ENCODE peak calls at places on chromosomes 4 and X, in five cellular contexts. V, W, K, X and I are unnamed samples. For H3K9me3, the result is how much of the 10 kb centered on the place peaks cover.

GRCh38 chr4:52554606-52555355 is 104.3 kb downstream of the USP46 start:
- DNase-seq in V (no peak), K (no peak), W (no peak), X (no peak), I (no peak)

GRCh38 chr4:29722253-29722652 is 997.9 kb upstream of the PCDH7 start:
- DNase-seq in X (no peak), V (no peak), K (no peak), W (no peak), I (no peak)

GRCh38 chr4:103400405-103400804 is 202.3 kb upstream of the CENPE start:
- DNase-seq in X (no peak), V (no peak), K (no peak), W (no peak), I (no peak)

GRCh38 chrX:40146471-40147398 is 49.0 kb upstream of the BCOR start:
- DNase-seq in X (no peak), K (peak), V (peak), W (peak), I (no peak)

GRCh38 chr4:88831063-88831462 is 133.4 kb upstream of the NAP1L5 start:
- DNase-seq in K (no peak), V (no peak), W (no peak), X (no peak), I (no peak)

GRCh38 chrX:23952984-23953907 is 45.4 kb downstream of the CXorf58 start:
- DNase-seq in V (no peak), K (peak), X (peak), W (no peak), I (peak)

GRCh38 chr4:75142850-75143249 is 209.9 kb downstream of the PARM1 start:
- DNase-seq in V (no peak), K (no peak), W (no peak), X (no peak), I (no peak)

GRCh38 chrX:20530319-20530979 is 263.7 kb upstream of the RPS6KA3 start:
- DNase-seq in K (peak), V (peak), X (peak), W (peak), I (peak)

GRCh38 chr4:183337833-183338232 is 15.6 kb upstream of the CLDN24 start:
- DNase-seq in K (no peak), X (no peak), V (no peak), W (no peak), I (no peak)

GRCh38 chr4:153465583-153465921 is 608 bp upstream of the TMEM131L start:
- DNase-seq in X (no peak), V (no peak), W (peak), K (no peak), I (no peak)

GRCh38 chr4:80370635-80371034 is 35.1 kb downstream of the CFAP299 start:
- DNase-seq in W (no peak), X (no peak), K (no peak), V (no peak), I (no peak)

GRCh38 chr4:80365928-80366327 is 30.4 kb downstream of the CFAP299 start:
- DNase-seq in W (no peak), K (peak), X (peak), V (no peak), I (peak)

GRCh38 chr4:80374180-80374579 is 38.6 kb downstream of the CFAP299 start:
- DNase-seq in X (no peak), K (no peak), W (no peak), V (no peak), I (no peak)

GRCh38 chr4:80367737-80368136 is 32.2 kb downstream of the CFAP299 start:
- DNase-seq in K (no peak), V (no peak), X (no peak), W (no peak), I (no peak)

DNA sequence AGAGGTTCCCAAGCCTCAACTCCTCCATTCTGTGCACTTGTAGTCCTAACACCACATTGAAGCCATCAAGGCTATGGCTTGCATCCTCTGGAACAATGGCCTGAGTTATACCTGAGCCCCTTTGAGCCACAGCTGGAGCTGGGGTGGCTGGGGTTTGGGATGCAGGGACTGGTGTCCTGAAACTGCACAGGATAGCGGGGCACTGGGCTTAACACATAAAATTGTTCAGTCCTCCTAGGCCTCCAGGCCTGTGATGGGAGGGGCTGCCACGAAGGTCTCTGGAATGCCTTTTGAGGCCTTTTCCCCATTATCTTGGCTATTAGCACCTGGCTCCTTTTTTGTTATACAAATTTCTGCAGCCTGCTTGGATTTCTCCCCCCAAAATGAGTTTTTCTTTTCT is 35.5 kb downstream of the CFAP299 start:
- DNase-seq in K (no peak), X (no peak), V (no peak), W (no peak), I (no peak)
- H3K9me3 ChIP-seq in K (under half), X (under half), V (under half), W (under half), I (under half)

DNA sequence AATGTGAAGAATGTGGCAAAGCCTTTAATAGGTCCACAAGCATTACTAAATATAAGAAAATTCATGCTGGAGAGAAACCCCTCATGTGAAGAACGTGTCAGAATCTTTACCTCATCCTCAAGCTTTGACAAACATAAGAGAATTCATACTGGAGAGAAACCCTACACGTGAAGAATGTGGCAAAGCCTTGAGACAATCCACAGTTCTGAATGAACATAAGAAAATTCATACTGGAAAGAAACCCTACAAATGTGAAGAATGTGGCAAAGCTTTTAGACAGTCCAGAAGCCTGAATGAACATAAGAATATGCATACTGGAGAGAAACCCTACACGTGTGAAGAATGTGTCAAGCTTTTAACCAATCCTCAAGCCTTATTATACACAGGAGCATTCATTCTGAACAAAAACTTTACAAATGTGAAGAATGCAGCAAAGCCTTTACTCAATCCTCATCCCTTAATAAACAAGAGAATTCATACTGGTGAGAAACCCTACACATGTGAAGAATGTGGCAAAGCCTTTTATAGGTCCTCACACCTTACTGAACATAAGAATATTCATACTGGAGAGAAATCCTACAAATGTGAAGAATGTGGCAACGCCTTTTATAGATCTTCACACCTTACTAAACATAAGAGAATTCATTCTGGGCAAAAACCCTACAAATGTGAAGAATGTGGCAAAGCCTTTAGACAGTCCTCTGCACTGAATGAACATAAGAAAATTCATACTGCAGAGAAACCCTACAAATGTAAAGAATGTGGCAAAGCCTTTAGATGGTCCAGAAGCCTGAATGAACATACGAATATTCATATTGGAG is 51.1 kb downstream of the ZNF732 start:
- DNase-seq in K (no peak), X (no peak), W (no peak), V (no peak), I (no peak)
- H3K9me3 ChIP-seq in K (half or more), X (under half), W (under half), V (half or more), I (under half)

GRCh38 chrX:131723646-131724045 is 179.8 kb downstream of the OR13H1 start:
- DNase-seq in X (no peak), W (no peak), K (no peak), V (no peak), I (no peak)
- H3K9me3 ChIP-seq in X (under half), W (under half), K (under half), V (under half), I (under half)

GRCh38 chr4:100224701-100225100 is 34.4 kb upstream of the DDIT4L start:
- DNase-seq in V (no peak), K (no peak), W (no peak), X (no peak), I (no peak)
- H3K9me3 ChIP-seq in V (under half), K (under half), W (under half), X (under half), I (under half)

GRCh38 chr4:45578874-45579273 is 545.0 kb downstream of the GABRG1 start:
- DNase-seq in X (no peak), W (no peak), K (no peak), V (no peak), I (no peak)
- H3K9me3 ChIP-seq in X (under half), W (under half), K (under half), V (under half), I (under half)

GRCh38 chr4:608236-608635 is 17.1 kb upstream of the PDE6B start:
- DNase-seq in W (no peak), K (no peak), V (no peak), X (no peak), I (no peak)
- H3K9me3 ChIP-seq in W (under half), K (under half), V (under half), X (under half), I (under half)

DNA sequence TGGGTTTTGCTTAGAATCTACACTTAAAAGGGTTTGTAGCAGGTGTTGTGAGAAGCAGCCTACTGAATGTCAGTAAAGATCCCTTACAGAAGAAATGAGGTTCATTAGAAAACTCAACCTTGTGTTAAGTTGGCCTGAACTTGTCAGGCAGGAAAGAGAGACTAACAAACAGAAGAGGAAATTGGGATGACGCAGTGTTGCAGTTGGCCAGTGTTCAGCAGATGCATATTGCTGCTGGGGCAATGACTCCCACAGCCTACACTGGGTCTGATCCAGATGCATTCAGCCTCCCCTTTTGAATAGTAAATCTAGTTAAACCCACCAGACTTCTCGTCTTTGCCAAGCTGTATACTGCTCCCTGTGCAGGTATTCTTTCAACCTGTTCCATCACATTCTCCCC is 409.4 kb downstream of the UBE2NL start:
- DNase-seq in X (no peak), V (no peak), K (no peak), W (no peak), I (no peak)
- H3K9me3 ChIP-seq in X (under half), V (under half), K (under half), W (under half), I (under half)